ENCODE peak calls at places on chromosomes 12 and 14, in ten cellular contexts. F is tibial nerve, I is endothelial cell of umbilical vein, B is body of pancreas, X is GM12892, U is ovary, L is A549, N is K562, R is IMR-90, M is transverse colon. P is an unnamed sample.

GRCh38 chr12:113473400-113473799 is 1.7 kb upstream of the LHX5 start:
- DNase-seq in F (no peak), I (no peak), B (no peak), X (no peak), U (no peak), L (no peak), N (no peak), R (no peak), M (no peak), P (no peak)

GRCh38 chr12:102169922-102170698 is 27.5 kb downstream of the PMCH start:
- DNase-seq in F (no peak), I (peak), B (peak), X (no peak), U (no peak), L (no peak), N (peak), R (peak), M (no peak), P (no peak)

GRCh38 chr12:51421266-51421884 is 3.3 kb upstream of the SLC4A8 start:
- DNase-seq in F (no peak), I (peak), B (peak), X (no peak), U (peak), L (peak), N (peak), R (peak), M (peak), P (peak)

GRCh38 chr12:168201-168600 is 45.8 kb downstream of the SLC6A12 start:
- DNase-seq in F (no peak), I (no peak), B (no peak), X (no peak), U (no peak), L (no peak), N (no peak), R (no peak), M (no peak), P (no peak)

GRCh38 chr12:83945871-83946270 is 966.7 kb downstream of the SLC6A15 start:
- DNase-seq in F (no peak), I (peak), B (no peak), X (no peak), U (no peak), L (peak), N (no peak), R (peak), M (no peak), P (no peak)

GRCh38 chr12:9065607-9065856 is 50.2 kb downstream of the A2M start:
- DNase-seq in F (no peak), I (no peak), B (no peak), X (no peak), U (no peak), L (no peak), N (no peak), R (no peak), M (no peak), P (no peak)

GRCh38 chr12:103586132-103586531 is 941 bp upstream of the STAB2 start:
- DNase-seq in F (no peak), I (no peak), B (no peak), X (no peak), U (no peak), L (no peak), N (no peak), R (no peak), M (no peak), P (no peak)

GRCh38 chr12:50937653-50938052 is 14.7 kb upstream of the HIGD1C start:
- DNase-seq in F (no peak), I (no peak), B (no peak), X (no peak), U (no peak), L (no peak), N (no peak), R (no peak), M (no peak), P (no peak)

GRCh38 chr12:132151145-132151765 is 7.0 kb downstream of the NOC4L start:
- DNase-seq in F (no peak), I (no peak), B (no peak), X (no peak), U (no peak), L (no peak), N (no peak), R (no peak), M (peak), P (no peak)

GRCh38 chr12:27261866-27262265 is 17.8 kb downstream of the STK38L start:
- DNase-seq in F (no peak), I (no peak), B (no peak), X (no peak), U (no peak), L (no peak), N (no peak), R (peak), M (no peak), P (no peak)

GRCh38 chr12:115413626-115414025 is 729.7 kb upstream of the TBX3 start:
- DNase-seq in F (no peak), I (no peak), B (no peak), X (no peak), U (no peak), L (no peak), N (no peak), R (no peak), M (no peak), P (no peak)

GRCh38 chr14:76774471-76775158 is 13.3 kb downstream of the VASH1 start:
- DNase-seq in F (no peak), I (no peak), B (no peak), X (no peak), U (no peak), L (no peak), N (no peak), R (no peak), M (no peak), P (no peak)

GRCh38 chr12:4104722-4105244 is 168.8 kb upstream of the CCND2 start:
- DNase-seq in F (no peak), I (no peak), B (no peak), X (no peak), U (no peak), L (no peak), N (no peak), R (no peak), M (no peak), P (no peak)

GRCh38 chr14:62308316-62308715 is 546.1 kb downstream of the SNAPC1 start:
- DNase-seq in F (no peak), I (no peak), B (peak), X (no peak), U (no peak), L (no peak), N (no peak), R (no peak), M (no peak), P (no peak)

GRCh38 chr12:46269429-46270241 is 792 bp upstream of the SLC38A1 start:
- DNase-seq in F (no peak), I (no peak), B (no peak), X (peak), U (peak), L (peak), N (no peak), R (no peak), M (peak), P (no peak)

GRCh38 chr12:66426696-66427095 is 124.4 kb downstream of the HELB start:
- DNase-seq in F (no peak), I (no peak), B (no peak), X (no peak), U (no peak), L (no peak), N (no peak), R (no peak), M (no peak), P (no peak)

GRCh38 chr12:25311501-25311900 is 60.8 kb upstream of the KRAS start:
- DNase-seq in F (no peak), I (no peak), B (no peak), X (no peak), U (no peak), L (no peak), N (no peak), R (peak), M (no peak), P (no peak)

GRCh38 chr14:38989917-38990546 is 113.0 kb downstream of the SEC23A start:
- DNase-seq in F (no peak), I (peak), B (no peak), X (no peak), U (no peak), L (no peak), N (no peak), R (no peak), M (no peak), P (no peak)

GRCh38 chr14:23119362-23120327 is 590 bp upstream of the CEBPE start:
- DNase-seq in F (no peak), I (no peak), B (no peak), X (peak), U (peak), L (no peak), N (no peak), R (no peak), M (no peak), P (no peak)

GRCh38 chr12:2941524-2941923 is 17.7 kb upstream of the TEAD4 start:
- DNase-seq in F (no peak), I (no peak), B (no peak), X (no peak), U (no peak), L (no peak), N (no peak), R (no peak), M (no peak), P (no peak)

GRCh38 chr12:65803253-65803652 is 21.0 kb upstream of the HMGA2 start:
- DNase-seq in F (no peak), I (no peak), B (no peak), X (no peak), U (no peak), L (no peak), N (no peak), R (no peak), M (no peak), P (no peak)

GRCh38 chr14:105204206-105204930 is 23.3 kb upstream of the NUDT14 start:
- DNase-seq in F (no peak), I (no peak), B (peak), X (no peak), U (no peak), L (no peak), N (no peak), R (no peak), M (peak), P (peak)

GRCh38 chr12:34402228-34402898 is 380.1 kb downstream of the ALG10 start:
- DNase-seq in F (peak), I (no peak), B (peak), X (no peak), U (peak), L (no peak), N (peak), R (no peak), M (peak), P (no peak)

GRCh38 chr14:104536942-104537612 is 42.5 kb upstream of the C14orf180 start:
- DNase-seq in F (no peak), I (no peak), B (no peak), X (no peak), U (no peak), L (peak), N (no peak), R (peak), M (no peak), P (peak)

GRCh38 chr14:102362084-102362483 is 606 bp downstream of the CINP start:
- DNase-seq in F (no peak), I (no peak), B (no peak), X (peak), U (no peak), L (peak), N (peak), R (peak), M (no peak), P (peak)

GRCh38 chr12:131619736-131620506 is 91.0 kb upstream of the SFSWAP start:
- DNase-seq in F (no peak), I (no peak), B (no peak), X (no peak), U (no peak), L (no peak), N (no peak), R (no peak), M (no peak), P (no peak)

GRCh38 chr12:89153341-89153740 is 199.0 kb downstream of the DUSP6 start:
- DNase-seq in F (no peak), I (no peak), B (no peak), X (no peak), U (no peak), L (no peak), N (no peak), R (no peak), M (no peak), P (no peak)

GRCh38 chr12:68912916-68913315 is 20.1 kb downstream of the CPM start:
- DNase-seq in F (no peak), I (no peak), B (no peak), X (no peak), U (no peak), L (no peak), N (no peak), R (no peak), M (no peak), P (no peak)

GRCh38 chr14:69260246-69260978 is 454 bp downstream of the GALNT16 start:
- DNase-seq in F (no peak), I (peak), B (peak), X (peak), U (no peak), L (no peak), N (no peak), R (peak), M (no peak), P (no peak)

DNA sequence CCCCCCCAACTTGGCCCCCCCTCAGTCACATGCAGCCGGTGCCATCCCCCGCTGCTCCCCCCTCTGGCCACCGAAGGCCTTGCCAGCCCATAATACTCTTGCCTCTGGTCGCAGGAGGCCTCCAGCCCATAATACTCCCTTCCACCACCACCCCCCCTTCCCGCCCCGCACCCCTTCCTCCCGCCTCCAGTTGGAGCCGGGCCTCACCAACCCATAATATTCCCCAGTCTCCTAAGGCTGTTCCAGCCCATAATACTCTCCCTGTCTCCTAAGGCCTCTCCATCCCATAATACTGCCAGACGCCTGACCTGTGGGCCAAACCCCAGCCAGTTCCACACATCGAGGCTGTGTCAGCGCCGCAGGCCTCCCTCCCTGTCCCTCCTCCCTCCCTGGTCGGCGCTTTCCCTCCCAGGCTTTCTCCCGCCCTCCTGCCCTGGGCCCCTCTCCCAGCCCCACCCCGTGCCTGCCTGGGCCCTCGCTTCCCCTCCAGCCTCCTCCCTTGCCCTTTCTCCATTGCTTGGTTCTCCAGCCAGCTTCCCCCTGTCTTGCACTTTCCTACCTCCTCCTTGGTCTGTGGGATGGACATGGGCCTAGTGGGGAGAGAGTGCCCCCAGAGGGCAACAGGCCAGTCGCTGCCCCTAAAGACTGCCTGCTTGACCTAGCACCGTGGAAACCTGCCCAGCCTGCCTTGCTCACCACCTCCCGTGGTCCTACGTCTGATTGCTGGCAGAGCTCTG is 6.8 kb upstream of the CHD4 start:
- DNase-seq in F (peak), I (peak), B (peak), X (peak), U (peak), L (peak), N (peak), R (peak), M (peak), P (peak)
- TF ChIP-seq POLR2A in F (no peak), I (peak), B (peak), X (peak), U (no peak), L (no peak), N (peak), R (no peak), M (peak), P (peak)

GRCh38 chr12:6936642-6937480 is 6.8 kb upstream of the RNU7-1 start:
- DNase-seq in F (no peak), I (no peak), B (no peak), X (no peak), U (peak), L (no peak), N (no peak), R (no peak), M (no peak), P (no peak)
- TF ChIP-seq POLR2A in F (no peak), I (no peak), B (no peak), X (peak), U (no peak), L (no peak), N (peak), R (no peak), M (no peak), P (no peak)

DNA sequence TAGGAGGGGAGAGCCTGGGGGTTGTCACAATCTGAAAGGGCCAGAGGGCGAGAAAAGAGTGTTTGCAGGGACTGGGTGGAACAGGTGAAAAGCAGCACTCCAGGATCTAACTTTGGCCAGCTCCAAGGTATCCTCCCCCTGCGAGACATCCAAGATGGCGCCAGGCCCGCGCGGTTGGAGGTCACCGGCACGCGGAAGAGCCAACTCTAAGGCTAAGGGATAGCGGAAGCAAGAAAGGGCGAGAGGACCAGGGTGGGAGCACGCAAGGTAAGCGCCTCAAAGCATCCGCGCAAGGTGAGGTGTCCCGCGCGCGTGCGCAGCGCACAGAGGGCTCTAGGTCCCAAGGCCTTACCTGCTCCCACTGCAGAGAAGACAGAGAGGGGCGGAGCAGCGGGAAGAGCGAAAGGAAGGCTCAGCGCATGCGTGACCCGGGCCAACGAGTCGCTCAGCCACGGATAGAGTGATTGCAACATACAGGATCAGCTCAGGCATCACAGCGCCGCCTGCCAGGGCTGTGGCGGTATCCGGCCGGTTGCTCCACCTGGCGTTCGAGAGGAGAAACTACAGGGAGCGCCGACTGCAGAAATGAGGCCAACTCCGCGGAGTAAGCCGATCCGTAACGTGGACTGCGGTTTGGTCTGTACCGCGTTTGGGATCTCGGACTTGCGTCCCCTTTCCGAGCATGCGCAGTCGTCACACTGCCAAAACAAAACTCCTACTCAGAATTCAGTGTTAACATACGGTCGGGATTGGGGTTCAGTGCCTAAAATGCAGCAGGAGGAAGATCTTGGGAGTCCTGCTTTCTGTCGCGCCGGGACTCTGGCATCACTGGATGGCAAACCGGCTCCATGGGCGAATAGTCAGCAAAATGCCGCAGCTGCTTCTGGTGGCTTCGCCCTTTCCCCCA is at the start of gene ATP5MC2:
- DNase-seq in F (peak), I (peak), B (peak), X (peak), U (peak), L (peak), N (peak), R (peak), M (peak), P (peak)
- TF ChIP-seq POLR2A in F (peak), I (peak), B (peak), X (peak), U (peak), L (peak), N (peak), R (peak), M (peak), P (peak)

GRCh38 chr14:96829791-96830190 is 32.6 kb downstream of the VRK1 start:
- DNase-seq in F (no peak), I (no peak), B (no peak), X (no peak), U (no peak), L (no peak), N (no peak), R (no peak), M (no peak), P (no peak)

GRCh38 chr14:96823652-96824051 is 26.5 kb downstream of the VRK1 start:
- DNase-seq in F (no peak), I (no peak), B (no peak), X (no peak), U (no peak), L (no peak), N (no peak), R (no peak), M (no peak), P (no peak)

GRCh38 chr14:96824283-96824682 is 27.1 kb downstream of the VRK1 start:
- DNase-seq in F (no peak), I (no peak), B (no peak), X (no peak), U (no peak), L (no peak), N (no peak), R (peak), M (no peak), P (no peak)

GRCh38 chr14:96830946-96831345 is 33.8 kb downstream of the VRK1 start:
- DNase-seq in F (no peak), I (no peak), B (no peak), X (no peak), U (no peak), L (no peak), N (peak), R (no peak), M (no peak), P (no peak)

DNA sequence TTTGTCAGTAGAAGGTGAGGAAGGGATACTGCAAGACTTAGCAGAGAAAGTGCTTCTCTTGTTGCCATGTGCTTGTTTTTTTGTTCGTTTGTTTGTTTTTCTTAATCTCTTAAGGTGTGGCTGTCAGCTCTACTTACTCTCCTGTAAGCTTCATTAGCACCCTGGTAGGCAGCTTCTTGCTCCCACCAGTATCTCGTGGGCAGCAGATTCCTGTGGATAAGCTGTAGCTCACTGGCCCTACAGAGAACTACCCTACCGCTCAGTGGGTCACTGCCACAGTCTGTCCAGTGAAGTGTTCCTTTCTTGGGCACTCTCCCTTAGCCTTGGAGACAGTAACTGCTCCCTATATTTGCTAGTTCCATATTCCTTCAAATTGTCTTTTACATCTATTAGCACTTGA is 30.1 kb downstream of the VRK1 start:
- DNase-seq in F (no peak), I (no peak), B (no peak), X (no peak), U (no peak), L (no peak), N (peak), R (no peak), M (no peak), P (no peak)
- TF ChIP-seq POLR2A in F (no peak), I (no peak), B (no peak), X (no peak), U (no peak), L (no peak), N (no peak), R (no peak), M (no peak), P (no peak)

DNA sequence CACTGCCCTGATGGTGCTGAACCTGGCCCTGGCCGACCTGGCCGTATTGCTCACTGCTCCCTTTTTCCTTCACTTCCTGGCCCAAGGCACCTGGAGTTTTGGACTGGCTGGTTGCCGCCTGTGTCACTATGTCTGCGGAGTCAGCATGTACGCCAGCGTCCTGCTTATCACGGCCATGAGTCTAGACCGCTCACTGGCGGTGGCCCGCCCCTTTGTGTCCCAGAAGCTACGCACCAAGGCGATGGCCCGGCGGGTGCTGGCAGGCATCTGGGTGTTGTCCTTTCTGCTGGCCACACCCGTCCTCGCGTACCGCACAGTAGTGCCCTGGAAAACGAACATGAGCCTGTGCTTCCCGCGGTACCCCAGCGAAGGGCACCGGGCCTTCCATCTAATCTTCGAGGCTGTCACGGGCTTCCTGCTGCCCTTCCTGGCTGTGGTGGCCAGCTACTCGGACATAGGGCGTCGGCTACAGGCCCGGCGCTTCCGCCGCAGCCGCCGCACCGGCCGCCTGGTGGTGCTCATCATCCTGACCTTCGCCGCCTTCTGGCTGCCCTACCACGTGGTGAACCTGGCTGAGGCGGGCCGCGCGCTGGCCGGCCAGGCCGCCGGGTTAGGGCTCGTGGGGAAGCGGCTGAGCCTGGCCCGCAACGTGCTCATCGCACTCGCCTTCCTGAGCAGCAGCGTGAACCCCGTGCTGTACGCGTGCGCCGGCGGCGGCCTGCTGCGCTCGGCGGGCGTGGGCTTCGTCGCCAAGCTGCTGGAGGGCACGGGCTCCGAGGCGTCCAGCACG is 4.7 kb downstream of the LTB4R start:
- DNase-seq in F (no peak), I (peak), B (peak), X (no peak), U (peak), L (no peak), N (peak), R (no peak), M (peak), P (no peak)
- TF ChIP-seq POLR2A in F (no peak), I (no peak), B (no peak), X (no peak), U (no peak), L (no peak), N (peak), R (no peak), M (peak), P (no peak)

P was measured in H54.